ENCODE peak calls at places on chromosomes 7 and 10, in five cellular contexts. One of them, this sample, is unnamed.

GRCh38 chr10:45495438-45496152 is 121.6 kb downstream of the ALOX5 start:
- DNase-seq in kidney epithelial cell: no peak
- DNase-seq in cardiac fibroblast: no peak
- DNase-seq in A549: no peak
- DNase-seq in psoas muscle: no peak
- DNase-seq in this sample: no peak

GRCh38 chr10:6170638-6171037 is 32.1 kb upstream of the PFKFB3 start:
- DNase-seq in kidney epithelial cell: no peak
- DNase-seq in cardiac fibroblast: peak
- DNase-seq in A549: no peak
- DNase-seq in psoas muscle: no peak
- DNase-seq in this sample: no peak

GRCh38 chr10:17616403-17617030 is 657 bp downstream of the HACD1 start:
- DNase-seq in kidney epithelial cell: peak
- DNase-seq in cardiac fibroblast: peak
- DNase-seq in A549: peak
- DNase-seq in psoas muscle: peak
- DNase-seq in this sample: no peak

GRCh38 chr7:87627634-87627994 is 584 bp upstream of the RUNDC3B start:
- DNase-seq in kidney epithelial cell: no peak
- DNase-seq in cardiac fibroblast: no peak
- DNase-seq in A549: no peak
- DNase-seq in psoas muscle: peak
- DNase-seq in this sample: no peak

GRCh38 chr7:674454-675410 is 51.8 kb upstream of the DNAAF5 start:
- DNase-seq in kidney epithelial cell: no peak
- DNase-seq in cardiac fibroblast: peak
- DNase-seq in A549: no peak
- DNase-seq in psoas muscle: no peak
- DNase-seq in this sample: no peak

GRCh38 chr7:42493436-42494198 is 256.6 kb upstream of the GLI3 start:
- DNase-seq in kidney epithelial cell: peak
- DNase-seq in cardiac fibroblast: peak
- DNase-seq in A549: no peak
- DNase-seq in psoas muscle: peak
- DNase-seq in this sample: peak

GRCh38 chr7:46468753-46469356 is 547.8 kb upstream of the IGFBP3 start:
- DNase-seq in kidney epithelial cell: no peak
- DNase-seq in cardiac fibroblast: peak
- DNase-seq in A549: no peak
- DNase-seq in psoas muscle: no peak
- DNase-seq in this sample: no peak

GRCh38 chr7:154744226-154744860 is 258.6 kb downstream of the PAXIP1 start:
- DNase-seq in kidney epithelial cell: no peak
- DNase-seq in cardiac fibroblast: no peak
- DNase-seq in A549: peak
- DNase-seq in psoas muscle: no peak
- DNase-seq in this sample: no peak

GRCh38 chr10:86354761-86355540 is 11.6 kb downstream of the GRID1 start:
- DNase-seq in kidney epithelial cell: no peak
- DNase-seq in cardiac fibroblast: no peak
- DNase-seq in A549: no peak
- DNase-seq in psoas muscle: no peak
- DNase-seq in this sample: no peak

GRCh38 chr7:27999829-28000228 is 180.8 kb downstream of the JAZF1 start:
- DNase-seq in kidney epithelial cell: no peak
- DNase-seq in cardiac fibroblast: no peak
- DNase-seq in A549: no peak
- DNase-seq in psoas muscle: no peak
- DNase-seq in this sample: no peak

GRCh38 chr10:112821663-112822062 is 128.4 kb upstream of the TCF7L2 start:
- DNase-seq in kidney epithelial cell: no peak
- DNase-seq in cardiac fibroblast: peak
- DNase-seq in A549: no peak
- DNase-seq in psoas muscle: no peak
- DNase-seq in this sample: no peak

GRCh38 chr7:1458676-1459511 is at the start of gene MICALL2:
- DNase-seq in kidney epithelial cell: peak
- DNase-seq in cardiac fibroblast: peak
- DNase-seq in A549: peak
- DNase-seq in psoas muscle: peak
- DNase-seq in this sample: no peak

GRCh38 chr7:151167197-151167911 is at the start of gene GBX1:
- DNase-seq in kidney epithelial cell: no peak
- DNase-seq in cardiac fibroblast: no peak
- DNase-seq in A549: peak
- DNase-seq in psoas muscle: no peak
- DNase-seq in this sample: no peak

GRCh38 chr7:55343860-55344606 is 21.1 kb upstream of the LANCL2 start:
- DNase-seq in kidney epithelial cell: no peak
- DNase-seq in cardiac fibroblast: no peak
- DNase-seq in A549: no peak
- DNase-seq in psoas muscle: no peak
- DNase-seq in this sample: no peak

GRCh38 chr7:137818036-137818435 is 28.7 kb downstream of the DGKI start:
- DNase-seq in kidney epithelial cell: no peak
- DNase-seq in cardiac fibroblast: peak
- DNase-seq in A549: no peak
- DNase-seq in psoas muscle: no peak
- DNase-seq in this sample: no peak

GRCh38 chr10:22433875-22434274 is 88.6 kb downstream of the SPAG6 start:
- DNase-seq in kidney epithelial cell: peak
- DNase-seq in cardiac fibroblast: peak
- DNase-seq in A549: peak
- DNase-seq in psoas muscle: no peak
- DNase-seq in this sample: peak

GRCh38 chr7:23284861-23285260 is 14.3 kb upstream of the MALSU1 start:
- DNase-seq in kidney epithelial cell: no peak
- DNase-seq in cardiac fibroblast: no peak
- DNase-seq in A549: no peak
- DNase-seq in psoas muscle: no peak
- DNase-seq in this sample: no peak

GRCh38 chr10:132412316-132413192 is 15.6 kb downstream of the PWWP2B start:
- DNase-seq in kidney epithelial cell: no peak
- DNase-seq in cardiac fibroblast: no peak
- DNase-seq in A549: no peak
- DNase-seq in psoas muscle: peak
- DNase-seq in this sample: peak

GRCh38 chr10:48608279-48608681 is 3.4 kb upstream of the ARHGAP22 start:
- DNase-seq in kidney epithelial cell: no peak
- DNase-seq in cardiac fibroblast: peak
- DNase-seq in A549: peak
- DNase-seq in psoas muscle: no peak
- DNase-seq in this sample: no peak

GRCh38 chr7:150381096-150381495 is 2.0 kb downstream of the ZNF775 start:
- DNase-seq in kidney epithelial cell: no peak
- DNase-seq in cardiac fibroblast: no peak
- DNase-seq in A549: no peak
- DNase-seq in psoas muscle: no peak
- DNase-seq in this sample: no peak

GRCh38 chr10:75977146-75977545 is 545.7 kb downstream of the LRMDA start:
- DNase-seq in kidney epithelial cell: no peak
- DNase-seq in cardiac fibroblast: no peak
- DNase-seq in A549: no peak
- DNase-seq in psoas muscle: no peak
- DNase-seq in this sample: no peak

GRCh38 chr7:151872531-151873401 is 4.1 kb downstream of the PRKAG2 start:
- DNase-seq in kidney epithelial cell: no peak
- DNase-seq in cardiac fibroblast: no peak
- DNase-seq in A549: no peak
- DNase-seq in psoas muscle: no peak
- DNase-seq in this sample: no peak

GRCh38 chr10:3778708-3779108 is 6.3 kb downstream of the KLF6 start:
- DNase-seq in kidney epithelial cell: no peak
- DNase-seq in cardiac fibroblast: no peak
- DNase-seq in A549: no peak
- DNase-seq in psoas muscle: no peak
- DNase-seq in this sample: no peak

GRCh38 chr7:127252736-127253288 is at the start of gene GRM8:
- DNase-seq in kidney epithelial cell: no peak
- DNase-seq in cardiac fibroblast: peak
- DNase-seq in A549: peak
- DNase-seq in psoas muscle: peak
- DNase-seq in this sample: no peak

GRCh38 chr10:80207768-80208385 is 2.5 kb upstream of the ANXA11 start:
- DNase-seq in kidney epithelial cell: no peak
- DNase-seq in cardiac fibroblast: no peak
- DNase-seq in A549: peak
- DNase-seq in psoas muscle: no peak
- DNase-seq in this sample: no peak
- H3K4me3 ChIP-seq in kidney epithelial cell: no peak
- H3K4me3 ChIP-seq in cardiac fibroblast: peak
- H3K4me3 ChIP-seq in A549: peak
- H3K4me3 ChIP-seq in psoas muscle: peak
- H3K4me3 ChIP-seq in this sample: peak

GRCh38 chr7:50273870-50274269 is 30.6 kb upstream of the IKZF1 start:
- DNase-seq in kidney epithelial cell: no peak
- DNase-seq in cardiac fibroblast: no peak
- DNase-seq in A549: no peak
- DNase-seq in psoas muscle: no peak
- DNase-seq in this sample: no peak
- TF ChIP-seq CTCF in kidney epithelial cell: no peak
- TF ChIP-seq CTCF in cardiac fibroblast: no peak
- TF ChIP-seq CTCF in A549: no peak
- TF ChIP-seq CTCF in psoas muscle: no peak
- TF ChIP-seq CTCF in this sample: no peak

DNA sequence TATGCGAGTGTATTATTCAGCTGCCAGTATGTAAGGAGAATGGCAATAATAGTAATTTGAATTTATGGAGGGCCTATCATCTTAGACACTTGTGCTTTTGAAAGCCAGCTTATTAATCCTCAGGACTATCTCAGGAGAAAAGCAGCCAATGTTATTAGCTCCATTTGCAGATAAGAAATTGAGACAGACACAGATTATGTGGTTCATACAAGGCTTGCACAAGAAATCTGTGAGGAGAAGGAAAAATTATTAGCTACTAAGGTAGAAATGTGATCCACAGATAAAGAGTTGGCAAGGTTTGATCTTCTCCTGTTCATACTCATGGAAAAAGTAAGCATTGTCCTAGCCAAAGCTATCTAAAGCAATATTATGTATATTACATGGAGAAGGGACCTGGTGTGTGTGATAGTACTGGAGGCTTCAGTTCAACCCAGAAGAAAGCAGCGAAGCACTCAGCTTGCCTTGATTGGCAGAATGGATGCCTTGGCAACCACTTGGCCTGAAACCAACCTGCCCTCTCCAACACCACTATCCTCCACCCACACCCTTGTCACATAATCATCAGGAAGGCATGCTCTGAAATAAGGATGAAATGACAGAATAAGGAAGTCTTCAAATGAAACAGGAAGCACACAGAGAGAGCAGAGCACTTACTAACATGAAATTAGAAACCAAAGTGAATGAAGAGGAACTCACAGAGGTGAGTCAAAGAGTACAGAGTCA is 18.0 kb downstream of the MACC1 start:
- DNase-seq in kidney epithelial cell: peak
- DNase-seq in cardiac fibroblast: peak
- DNase-seq in A549: no peak
- DNase-seq in psoas muscle: peak
- DNase-seq in this sample: peak
- H3K4me3 ChIP-seq in kidney epithelial cell: no peak
- H3K4me3 ChIP-seq in cardiac fibroblast: no peak
- H3K4me3 ChIP-seq in A549: no peak
- H3K4me3 ChIP-seq in psoas muscle: no peak
- H3K4me3 ChIP-seq in this sample: no peak

GRCh38 chr7:4225352-4225751 is 456.7 kb upstream of the FOXK1 start:
- DNase-seq in kidney epithelial cell: no peak
- DNase-seq in cardiac fibroblast: no peak
- DNase-seq in A549: no peak
- DNase-seq in psoas muscle: no peak
- DNase-seq in this sample: no peak

GRCh38 chr7:4230352-4230751 is 451.7 kb upstream of the FOXK1 start:
- DNase-seq in kidney epithelial cell: no peak
- DNase-seq in cardiac fibroblast: no peak
- DNase-seq in A549: no peak
- DNase-seq in psoas muscle: no peak
- DNase-seq in this sample: no peak

GRCh38 chr7:4221043-4221442 is 461.1 kb upstream of the FOXK1 start:
- DNase-seq in kidney epithelial cell: no peak
- DNase-seq in cardiac fibroblast: no peak
- DNase-seq in A549: no peak
- DNase-seq in psoas muscle: no peak
- DNase-seq in this sample: no peak

GRCh38 chr7:4227105-4228010 is 454.7 kb upstream of the FOXK1 start:
- DNase-seq in kidney epithelial cell: no peak
- DNase-seq in cardiac fibroblast: no peak
- DNase-seq in A549: no peak
- DNase-seq in psoas muscle: no peak
- DNase-seq in this sample: no peak

DNA sequence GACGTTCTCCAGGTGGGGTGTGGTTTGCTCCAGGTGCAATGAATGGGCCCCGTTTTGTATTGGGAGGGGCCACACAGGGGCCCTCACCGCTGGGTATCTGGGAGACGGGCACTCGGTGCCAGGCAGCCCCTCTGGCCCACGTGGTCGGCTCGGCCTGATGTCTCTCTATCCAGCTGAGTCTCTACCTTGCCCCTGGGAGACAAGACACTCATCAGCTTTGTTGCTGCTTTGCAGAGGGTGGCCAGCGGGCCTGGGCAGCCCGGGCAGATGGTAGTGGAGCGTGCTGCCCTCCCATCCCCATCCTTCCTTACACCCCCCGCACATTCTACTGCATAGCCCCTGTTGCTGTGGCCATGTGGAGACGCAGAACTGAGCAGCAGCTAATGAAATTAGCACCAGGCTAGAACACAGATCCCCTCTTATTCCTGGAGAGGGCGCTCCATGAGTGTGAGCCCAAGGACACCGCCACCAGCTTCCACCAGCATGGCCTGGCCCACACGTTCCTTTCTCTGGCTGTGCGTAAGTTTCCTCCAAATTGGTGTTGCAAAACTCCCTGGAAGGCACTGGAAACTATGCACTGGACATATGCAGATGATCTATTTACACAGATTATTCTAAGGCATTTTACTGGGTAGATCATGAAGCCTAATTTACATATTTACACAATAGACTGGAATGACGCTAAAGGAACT is 455.8 kb upstream of the FOXK1 start:
- DNase-seq in kidney epithelial cell: no peak
- DNase-seq in cardiac fibroblast: no peak
- DNase-seq in A549: no peak
- DNase-seq in psoas muscle: no peak
- DNase-seq in this sample: no peak
- TF ChIP-seq CTCF in kidney epithelial cell: no peak
- TF ChIP-seq CTCF in cardiac fibroblast: no peak
- TF ChIP-seq CTCF in A549: no peak
- TF ChIP-seq CTCF in psoas muscle: no peak
- TF ChIP-seq CTCF in this sample: no peak

This sample was measured in AG09309.